ENCODE peak calls at places on chromosomes 6 and 20, in ten cellular contexts. V, L, E, F, H, Q, X, S, N and I are unnamed samples.
A peak's percentile ranks its signal among the peaks of the same experiment; 100 is the strongest.

GRCh38 chr20:14418441-14418840 is 81.0 kb upstream of the FLRT3 start:
- DNase-seq in E (no peak), N (no peak), V (no peak), H (no peak), Q (no peak), S (no peak), X (peak; percentile 30), F (no peak), L (peak; percentile 5), I (no peak)

GRCh38 chr20:60765821-60766403 is 486.1 kb upstream of the CDH4 start:
- DNase-seq in V (no peak), H (no peak), S (no peak), E (no peak), X (no peak), Q (no peak), L (no peak), N (no peak), F (no peak), I (no peak)

GRCh38 chr6:25248100-25248499 is 31.1 kb upstream of the CARMIL1 start:
- DNase-seq in F (peak; percentile 6), Q (no peak), L (no peak), H (no peak), V (peak; percentile 73), E (no peak), X (peak; percentile 52), S (no peak), N (no peak), I (no peak)

GRCh38 chr6:156955494-156956183 is 178.5 kb downstream of the ARID1B start:
- DNase-seq in S (peak; percentile 94), N (no peak), X (peak; percentile 18), H (no peak), F (no peak), E (no peak), L (no peak), Q (no peak), V (peak; percentile 65), I (no peak)

GRCh38 chr6:90890681-90891337 is 303.9 kb upstream of the MAP3K7 start:
- DNase-seq in E (no peak), S (no peak), N (no peak), F (no peak), H (peak; percentile 51), X (no peak), L (no peak), V (no peak), Q (no peak), I (no peak)

GRCh38 chr6:35484921-35485392 is 11.9 kb downstream of the TEAD3 start:
- DNase-seq in E (no peak), L (no peak), V (no peak), H (no peak), Q (no peak), X (no peak), F (no peak), N (no peak), S (no peak), I (no peak)

GRCh38 chr6:131765081-131765852 is 42.6 kb upstream of the ENPP1 start:
- DNase-seq in H (peak; percentile 3), V (peak; percentile 81), S (no peak), E (no peak), F (no peak), N (no peak), X (peak; percentile 55), Q (no peak), L (no peak), I (no peak)

GRCh38 chr6:141123084-141123483 is 1009.6 kb upstream of the GJE1 start:
- DNase-seq in X (no peak), F (no peak), S (no peak), V (no peak), L (no peak), H (no peak), N (no peak), Q (no peak), E (no peak), I (no peak)

GRCh38 chr6:15457121-15457646 is 205.6 kb downstream of the DTNBP1 start:
- DNase-seq in F (no peak), H (no peak), Q (no peak), N (no peak), S (no peak), E (no peak), V (no peak), X (no peak), L (no peak), I (no peak)

GRCh38 chr20:44154521-44155001 is 32.4 kb downstream of the JPH2 start:
- DNase-seq in E (no peak), X (no peak), Q (no peak), V (no peak), H (peak; percentile 40), S (no peak), L (no peak), F (no peak), N (no peak), I (no peak)

GRCh38 chr20:277496-277781 is 13.1 kb downstream of the C20orf96 start:
- DNase-seq in L (no peak), F (no peak), X (no peak), E (no peak), N (no peak), Q (no peak), V (no peak), H (no peak), S (peak; percentile 26), I (no peak)

GRCh38 chr20:276620-277495 is 13.7 kb downstream of the C20orf96 start:
- DNase-seq in X (no peak), F (no peak), V (no peak), S (peak; percentile 14), N (no peak), Q (no peak), E (no peak), L (no peak), H (no peak), I (no peak)

GRCh38 chr20:278181-278580 is 12.4 kb downstream of the C20orf96 start:
- DNase-seq in V (no peak), L (no peak), X (no peak), H (no peak), F (no peak), E (no peak), Q (no peak), S (peak; percentile 23), N (no peak), I (no peak)

GRCh38 chr20:275791-276190 is 14.8 kb downstream of the C20orf96 start:
- DNase-seq in E (no peak), L (no peak), H (no peak), N (no peak), X (no peak), Q (no peak), S (peak; percentile 24), F (no peak), V (no peak), I (no peak)

GRCh38 chr20:278607-279571 is 11.7 kb downstream of the C20orf96 start:
- DNase-seq in X (no peak), H (peak; percentile 33), L (no peak), E (peak; percentile 41), Q (no peak), F (no peak), S (peak; percentile 36), V (peak; percentile 85), N (no peak), I (no peak)
- TF ChIP-seq CTCF in X (no peak), H (peak; percentile 24), L (peak; percentile 0), E (no peak), Q (no peak), F (no peak), S (no peak), V (peak; percentile 19), N (peak; percentile 13), I (no peak)

GRCh38 chr20:11207749-11208502 is 534.1 kb upstream of the JAG1 start:
- DNase-seq in S (no peak), X (peak; percentile 29), L (no peak), V (peak; percentile 32), E (no peak), F (no peak), H (no peak), N (no peak), Q (no peak), I (no peak)
- TF ChIP-seq CTCF in S (no peak), X (no peak), L (no peak), V (no peak), E (no peak), F (no peak), H (no peak), N (no peak), Q (no peak), I (no peak)

GRCh38 chr6:137799950-137800568 is 67.0 kb upstream of the TNFAIP3 start:
- DNase-seq in E (peak; percentile 24), F (no peak), L (no peak), N (no peak), V (peak; percentile 84), H (peak; percentile 48), S (peak; percentile 56), X (peak; percentile 56), Q (peak; percentile 55), I (peak; percentile 47)

GRCh38 chr6:137800749-137801148 is 66.3 kb upstream of the TNFAIP3 start:
- DNase-seq in X (no peak), F (no peak), V (no peak), H (no peak), E (no peak), N (no peak), S (no peak), Q (no peak), L (no peak), I (no peak)

GRCh38 chr6:137798261-137798660 is 68.8 kb upstream of the TNFAIP3 start:
- DNase-seq in E (no peak), N (no peak), F (no peak), H (no peak), S (no peak), Q (no peak), X (peak; percentile 41), L (no peak), V (peak; percentile 41), I (no peak)

GRCh38 chr6:137801352-137802088 is 65.5 kb upstream of the TNFAIP3 start:
- DNase-seq in F (no peak), E (no peak), X (no peak), Q (no peak), N (no peak), L (no peak), H (no peak), V (no peak), S (no peak), I (no peak)

DNA sequence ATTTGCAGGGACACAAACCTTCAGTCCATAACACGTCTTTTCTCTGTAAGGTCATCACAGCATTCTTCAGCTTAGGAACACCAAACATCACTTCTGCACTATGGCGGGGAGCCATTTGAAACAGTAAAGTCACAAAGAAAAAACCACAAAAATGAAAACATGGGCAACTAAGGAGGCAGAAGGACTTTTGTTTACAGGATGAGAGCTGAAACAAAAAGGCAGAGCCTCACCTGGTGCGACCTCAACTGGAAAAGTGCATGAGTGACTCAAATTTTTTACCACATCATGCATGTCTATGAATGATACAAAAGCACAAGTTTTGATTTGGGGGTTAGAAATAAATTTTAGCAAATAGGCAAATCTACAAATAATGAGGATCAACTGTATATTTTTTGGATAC is 68.2 kb upstream of the TNFAIP3 start:
- DNase-seq in Q (no peak), X (no peak), F (no peak), L (no peak), S (no peak), H (no peak), E (no peak), V (peak; percentile 53), N (no peak), I (no peak)
- TF ChIP-seq CTCF in Q (no peak), X (no peak), F (no peak), L (no peak), S (no peak), H (no peak), E (no peak), V (no peak), N (no peak), I (no peak)

DNA sequence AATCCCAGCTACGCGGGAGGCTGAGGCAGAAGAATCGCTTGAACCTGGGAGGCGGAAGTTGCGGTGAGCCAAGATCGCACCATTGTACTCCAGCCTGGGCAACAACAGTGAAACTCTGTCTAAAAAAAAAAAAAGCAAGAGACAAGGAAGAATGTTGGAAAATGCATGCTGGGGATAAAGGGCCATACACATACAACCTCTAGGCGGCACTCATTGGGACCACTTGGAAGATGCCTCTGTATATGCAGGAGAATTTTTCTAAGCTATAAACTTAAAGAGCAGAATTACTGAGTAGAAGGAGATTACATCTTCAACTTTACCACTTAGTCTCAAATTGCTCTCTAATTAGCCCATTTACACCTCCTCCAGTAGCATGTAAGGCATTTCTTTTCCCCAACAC is 42.8 kb downstream of the ZBTB9 start:
- DNase-seq in V (no peak), S (no peak), L (no peak), F (no peak), Q (no peak), H (no peak), X (no peak), E (no peak), N (no peak), I (no peak)
- TF ChIP-seq CTCF in V (no peak), S (no peak), L (no peak), F (no peak), Q (no peak), H (no peak), X (no peak), E (no peak), N (no peak), I (no peak)